ENCODE peak calls at places on chromosome 10, in six cellular contexts. One of them, this sample, is unnamed.

GRCh38 chr10:110471566-110472139 is 26.1 kb upstream of the DUSP5 start:
- DNase-seq in NB4: no peak
- DNase-seq in GM20000: no peak
- DNase-seq in gastrocnemius medialis: no peak
- DNase-seq in nephron progenitor cell: no peak
- DNase-seq in OCI-LY7: no peak
- DNase-seq in this sample: no peak

GRCh38 chr10:69327463-69328345 is 49.4 kb downstream of the HK1 start:
- DNase-seq in NB4: peak; percentile 64
- DNase-seq in GM20000: peak; percentile 52
- DNase-seq in gastrocnemius medialis: peak; percentile 88
- DNase-seq in nephron progenitor cell: no peak
- DNase-seq in OCI-LY7: no peak
- DNase-seq in this sample: no peak

GRCh38 chr10:615583-616152 is 73.8 kb downstream of the DIP2C start:
- DNase-seq in NB4: no peak
- DNase-seq in GM20000: no peak
- DNase-seq in gastrocnemius medialis: no peak
- DNase-seq in nephron progenitor cell: no peak
- DNase-seq in OCI-LY7: no peak
- DNase-seq in this sample: peak; percentile 77

GRCh38 chr10:59945590-59945989 is 39.2 kb upstream of the CCDC6 start:
- DNase-seq in NB4: no peak
- DNase-seq in GM20000: no peak
- DNase-seq in gastrocnemius medialis: no peak
- DNase-seq in nephron progenitor cell: no peak
- DNase-seq in OCI-LY7: no peak
- DNase-seq in this sample: no peak

GRCh38 chr10:48778193-48778857 is 93.7 kb downstream of the WDFY4 start:
- DNase-seq in NB4: no peak
- DNase-seq in GM20000: no peak
- DNase-seq in gastrocnemius medialis: no peak
- DNase-seq in nephron progenitor cell: no peak
- DNase-seq in OCI-LY7: no peak
- DNase-seq in this sample: no peak

GRCh38 chr10:118584181-118584954 is 11.1 kb downstream of the PRLHR start:
- DNase-seq in NB4: no peak
- DNase-seq in GM20000: no peak
- DNase-seq in gastrocnemius medialis: no peak
- DNase-seq in nephron progenitor cell: no peak
- DNase-seq in OCI-LY7: no peak
- DNase-seq in this sample: peak; percentile 32

GRCh38 chr10:28054211-28054888 is 55.5 kb upstream of the ODAD2 start:
- DNase-seq in NB4: no peak
- DNase-seq in GM20000: no peak
- DNase-seq in gastrocnemius medialis: no peak
- DNase-seq in nephron progenitor cell: no peak
- DNase-seq in OCI-LY7: no peak
- DNase-seq in this sample: peak; percentile 91

GRCh38 chr10:45425628-45426563 is 51.9 kb downstream of the ALOX5 start:
- DNase-seq in NB4: no peak
- DNase-seq in GM20000: no peak
- DNase-seq in gastrocnemius medialis: no peak
- DNase-seq in nephron progenitor cell: no peak
- DNase-seq in OCI-LY7: no peak
- DNase-seq in this sample: no peak

GRCh38 chr10:122019414-122019975 is 30.5 kb downstream of the TACC2 start:
- DNase-seq in NB4: no peak
- DNase-seq in GM20000: no peak
- DNase-seq in gastrocnemius medialis: peak; percentile 48
- DNase-seq in nephron progenitor cell: peak; percentile 16
- DNase-seq in OCI-LY7: no peak
- DNase-seq in this sample: no peak

GRCh38 chr10:77675347-77675746 is 37.7 kb upstream of the KCNMA1 start:
- DNase-seq in NB4: peak; percentile 17
- DNase-seq in GM20000: no peak
- DNase-seq in gastrocnemius medialis: no peak
- DNase-seq in nephron progenitor cell: no peak
- DNase-seq in OCI-LY7: no peak
- DNase-seq in this sample: no peak

DNA sequence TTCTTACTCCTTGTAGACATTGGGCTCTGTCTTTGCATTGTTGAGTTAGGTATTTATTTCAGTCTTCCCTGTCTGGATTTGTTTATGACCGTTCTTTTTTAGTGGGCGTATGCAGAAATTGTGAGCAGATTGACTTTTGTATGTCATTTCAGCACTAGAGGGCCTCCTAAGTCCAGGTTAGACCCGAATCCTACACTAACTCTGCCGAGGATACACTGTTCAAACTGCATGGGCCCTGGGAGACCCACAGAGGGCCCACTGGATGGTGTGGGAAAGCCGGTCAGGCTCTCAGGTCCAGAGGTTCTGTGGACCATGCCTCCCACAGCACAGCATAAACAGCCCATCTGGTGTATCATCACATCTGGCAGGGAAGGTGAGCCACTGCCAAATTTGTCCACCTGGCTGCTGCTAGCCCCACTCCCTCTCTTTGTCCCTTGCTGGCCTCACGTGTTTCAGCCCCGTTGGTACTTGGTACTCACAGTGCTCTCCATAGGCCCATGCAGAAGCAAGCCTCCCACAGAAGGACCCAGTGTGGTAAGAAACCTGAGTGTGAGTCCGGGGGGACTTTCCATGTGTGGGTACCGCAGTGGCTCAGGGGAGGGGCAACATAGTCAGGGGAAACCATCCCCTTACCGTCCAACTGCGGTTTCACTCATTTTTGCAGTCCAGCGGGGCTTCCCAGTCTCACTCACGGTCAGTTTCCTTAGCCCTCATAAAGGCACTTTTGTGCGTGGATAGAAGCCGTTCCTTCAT is 112.8 kb downstream of the APBB1IP start:
- DNase-seq in NB4: no peak
- DNase-seq in GM20000: no peak
- DNase-seq in gastrocnemius medialis: no peak
- DNase-seq in nephron progenitor cell: no peak
- DNase-seq in OCI-LY7: no peak
- DNase-seq in this sample: no peak
- TF ChIP-seq CTCF in NB4: no peak
- TF ChIP-seq CTCF in GM20000: no peak
- TF ChIP-seq CTCF in gastrocnemius medialis: no peak
- TF ChIP-seq CTCF in nephron progenitor cell: no peak
- TF ChIP-seq CTCF in OCI-LY7: peak; percentile 37
- TF ChIP-seq CTCF in this sample: no peak

GRCh38 chr10:5411941-5412276 is 448 bp upstream of the NET1 start:
- DNase-seq in NB4: no peak
- DNase-seq in GM20000: no peak
- DNase-seq in gastrocnemius medialis: no peak
- DNase-seq in nephron progenitor cell: no peak
- DNase-seq in OCI-LY7: no peak
- DNase-seq in this sample: no peak

GRCh38 chr10:5413012-5413938 is 918 bp downstream of the NET1 start:
- DNase-seq in NB4: peak; percentile 50
- DNase-seq in GM20000: peak; percentile 46
- DNase-seq in gastrocnemius medialis: no peak
- DNase-seq in nephron progenitor cell: no peak
- DNase-seq in OCI-LY7: peak; percentile 16
- DNase-seq in this sample: peak; percentile 36

GRCh38 chr10:5406918-5407317 is 2.3 kb upstream of the TUBAL3 start:
- DNase-seq in NB4: no peak
- DNase-seq in GM20000: no peak
- DNase-seq in gastrocnemius medialis: no peak
- DNase-seq in nephron progenitor cell: no peak
- DNase-seq in OCI-LY7: no peak
- DNase-seq in this sample: no peak

GRCh38 chr10:5416981-5417380 is 4.6 kb downstream of the NET1 start:
- DNase-seq in NB4: no peak
- DNase-seq in GM20000: no peak
- DNase-seq in gastrocnemius medialis: peak; percentile 74
- DNase-seq in nephron progenitor cell: no peak
- DNase-seq in OCI-LY7: no peak
- DNase-seq in this sample: no peak

GRCh38 chr10:5412277-5412941 is at the start of gene NET1:
- DNase-seq in NB4: peak; percentile 79
- DNase-seq in GM20000: peak; percentile 93
- DNase-seq in gastrocnemius medialis: peak; percentile 87
- DNase-seq in nephron progenitor cell: peak; percentile 93
- DNase-seq in OCI-LY7: peak; percentile 87
- DNase-seq in this sample: peak; percentile 70
- TF ChIP-seq CTCF in NB4: no peak
- TF ChIP-seq CTCF in GM20000: no peak
- TF ChIP-seq CTCF in gastrocnemius medialis: no peak
- TF ChIP-seq CTCF in nephron progenitor cell: no peak
- TF ChIP-seq CTCF in OCI-LY7: no peak
- TF ChIP-seq CTCF in this sample: no peak

GRCh38 chr10:51985326-51985725 is 285.9 kb upstream of the CSTF2T start:
- DNase-seq in NB4: no peak
- DNase-seq in GM20000: no peak
- DNase-seq in gastrocnemius medialis: no peak
- DNase-seq in nephron progenitor cell: no peak
- DNase-seq in OCI-LY7: no peak
- DNase-seq in this sample: no peak

GRCh38 chr10:51983481-51983880 is 284.1 kb upstream of the CSTF2T start:
- DNase-seq in NB4: no peak
- DNase-seq in GM20000: no peak
- DNase-seq in gastrocnemius medialis: no peak
- DNase-seq in nephron progenitor cell: no peak
- DNase-seq in OCI-LY7: no peak
- DNase-seq in this sample: no peak

GRCh38 chr10:51980752-51981151 is 281.4 kb upstream of the CSTF2T start:
- DNase-seq in NB4: no peak
- DNase-seq in GM20000: no peak
- DNase-seq in gastrocnemius medialis: no peak
- DNase-seq in nephron progenitor cell: no peak
- DNase-seq in OCI-LY7: no peak
- DNase-seq in this sample: no peak

DNA sequence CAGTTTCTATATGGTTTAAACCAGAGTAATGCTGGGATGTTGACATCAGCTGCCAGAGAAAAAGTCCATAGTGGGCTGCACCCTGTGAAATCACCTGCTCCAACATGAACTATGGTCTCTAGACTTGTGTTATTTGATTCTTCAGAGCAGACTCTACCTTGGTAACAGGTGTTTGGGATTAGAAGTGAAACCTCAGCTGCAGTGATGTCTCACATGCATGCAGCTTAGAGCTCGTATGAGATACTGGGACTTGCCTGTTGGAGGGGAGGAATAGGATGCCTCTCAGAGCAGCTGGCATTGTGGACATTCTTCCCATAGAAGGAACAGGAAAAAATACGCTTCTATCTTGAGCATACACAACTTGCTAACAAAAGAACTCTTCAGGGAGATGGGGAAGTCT is 287.1 kb upstream of the CSTF2T start:
- DNase-seq in NB4: no peak
- DNase-seq in GM20000: no peak
- DNase-seq in gastrocnemius medialis: no peak
- DNase-seq in nephron progenitor cell: no peak
- DNase-seq in OCI-LY7: no peak
- DNase-seq in this sample: no peak
- TF ChIP-seq CTCF in NB4: no peak
- TF ChIP-seq CTCF in GM20000: no peak
- TF ChIP-seq CTCF in gastrocnemius medialis: no peak
- TF ChIP-seq CTCF in nephron progenitor cell: no peak
- TF ChIP-seq CTCF in OCI-LY7: no peak
- TF ChIP-seq CTCF in this sample: no peak

GRCh38 chr10:8074881-8075280 is 20.4 kb downstream of the GATA3 start:
- DNase-seq in NB4: no peak
- DNase-seq in GM20000: no peak
- DNase-seq in gastrocnemius medialis: no peak
- DNase-seq in nephron progenitor cell: no peak
- DNase-seq in OCI-LY7: no peak
- DNase-seq in this sample: no peak

GRCh38 chr10:8078027-8078426 is 23.5 kb downstream of the GATA3 start:
- DNase-seq in NB4: no peak
- DNase-seq in GM20000: no peak
- DNase-seq in gastrocnemius medialis: no peak
- DNase-seq in nephron progenitor cell: no peak
- DNase-seq in OCI-LY7: no peak
- DNase-seq in this sample: no peak

GRCh38 chr10:8073696-8074416 is 19.4 kb downstream of the GATA3 start:
- DNase-seq in NB4: no peak
- DNase-seq in GM20000: no peak
- DNase-seq in gastrocnemius medialis: no peak
- DNase-seq in nephron progenitor cell: no peak
- DNase-seq in OCI-LY7: no peak
- DNase-seq in this sample: no peak

GRCh38 chr10:8076948-8077347 is 22.5 kb downstream of the GATA3 start:
- DNase-seq in NB4: no peak
- DNase-seq in GM20000: no peak
- DNase-seq in gastrocnemius medialis: no peak
- DNase-seq in nephron progenitor cell: no peak
- DNase-seq in OCI-LY7: no peak
- DNase-seq in this sample: no peak

GRCh38 chr10:8075282-8076260 is 21.1 kb downstream of the GATA3 start:
- DNase-seq in NB4: no peak
- DNase-seq in GM20000: no peak
- DNase-seq in gastrocnemius medialis: no peak
- DNase-seq in nephron progenitor cell: no peak
- DNase-seq in OCI-LY7: no peak
- DNase-seq in this sample: no peak
- TF ChIP-seq CTCF in NB4: no peak
- TF ChIP-seq CTCF in GM20000: no peak
- TF ChIP-seq CTCF in gastrocnemius medialis: no peak
- TF ChIP-seq CTCF in nephron progenitor cell: no peak
- TF ChIP-seq CTCF in OCI-LY7: no peak
- TF ChIP-seq CTCF in this sample: no peak

GRCh38 chr10:97358349-97358748 is 23.8 kb upstream of the FRAT2 start:
- DNase-seq in NB4: no peak
- DNase-seq in GM20000: no peak
- DNase-seq in gastrocnemius medialis: no peak
- DNase-seq in nephron progenitor cell: no peak
- DNase-seq in OCI-LY7: no peak
- DNase-seq in this sample: no peak

GRCh38 chr10:97356318-97356914 is 21.9 kb upstream of the FRAT2 start:
- DNase-seq in NB4: no peak
- DNase-seq in GM20000: no peak
- DNase-seq in gastrocnemius medialis: no peak
- DNase-seq in nephron progenitor cell: no peak
- DNase-seq in OCI-LY7: peak; percentile 53
- DNase-seq in this sample: no peak

GRCh38 chr10:97356918-97357317 is 22.4 kb upstream of the FRAT2 start:
- DNase-seq in NB4: no peak
- DNase-seq in GM20000: no peak
- DNase-seq in gastrocnemius medialis: no peak
- DNase-seq in nephron progenitor cell: no peak
- DNase-seq in OCI-LY7: no peak
- DNase-seq in this sample: no peak

GRCh38 chr10:97353945-97354344 is 19.4 kb upstream of the FRAT2 start:
- DNase-seq in NB4: peak; percentile 47
- DNase-seq in GM20000: no peak
- DNase-seq in gastrocnemius medialis: no peak
- DNase-seq in nephron progenitor cell: no peak
- DNase-seq in OCI-LY7: no peak
- DNase-seq in this sample: no peak

DNA sequence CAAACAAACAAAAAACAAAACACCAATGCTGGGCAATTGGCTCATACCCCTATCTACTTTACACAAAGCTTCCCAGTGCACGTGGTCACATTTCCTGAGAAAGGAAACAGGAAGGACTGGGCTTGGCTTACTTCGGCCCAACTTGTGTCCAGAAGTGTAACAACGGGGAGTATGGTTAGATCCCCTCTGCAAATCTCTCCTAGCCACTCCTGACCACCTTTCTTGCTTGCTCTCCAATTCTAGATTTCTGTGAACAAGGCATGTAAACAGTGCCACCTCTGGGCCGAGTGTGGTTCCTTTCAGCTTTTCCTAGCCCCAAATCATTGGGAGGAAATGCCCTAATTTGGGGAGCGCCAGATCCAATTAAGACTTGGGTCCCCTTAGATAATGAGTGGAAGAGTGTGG is 21.0 kb upstream of the FRAT2 start:
- DNase-seq in NB4: peak; percentile 26
- DNase-seq in GM20000: no peak
- DNase-seq in gastrocnemius medialis: no peak
- DNase-seq in nephron progenitor cell: no peak
- DNase-seq in OCI-LY7: no peak
- DNase-seq in this sample: no peak
- TF ChIP-seq CTCF in NB4: no peak
- TF ChIP-seq CTCF in GM20000: no peak
- TF ChIP-seq CTCF in gastrocnemius medialis: peak; percentile 41
- TF ChIP-seq CTCF in nephron progenitor cell: peak; percentile 25
- TF ChIP-seq CTCF in OCI-LY7: peak; percentile 47
- TF ChIP-seq CTCF in this sample: peak; percentile 58